ENCODE peak calls at places on chromosomes 7 and 10, in nine cellular contexts. G is HFF-Myc; Z is GM13977; O is CD8-positive, alpha-beta T cell; F is heart left ventricle; B is B cell; X is GM10248; S is left ventricle myocardium inferior; U is HFFc6. M is an unnamed sample.

GRCh38 chr10:33460461-33461294 is 126.2 kb upstream of the NRP1 start:
- DNase-seq in F (peak), S (peak), U (peak), B (no peak), Z (no peak), X (no peak), O (no peak), G (no peak), M (no peak)

GRCh38 chr7:43872401-43873165 is 3.3 kb upstream of the MRPS24 start:
- DNase-seq in U (peak), F (no peak), B (no peak), X (no peak), G (peak), S (no peak), Z (peak), O (no peak), M (no peak)

GRCh38 chr10:127736222-127736914 is 617 bp upstream of the FOXI2 start:
- DNase-seq in U (no peak), F (no peak), G (no peak), Z (no peak), O (no peak), B (no peak), S (no peak), X (no peak), M (no peak)

GRCh38 chr7:149770728-149771127 is 2.7 kb downstream of the ZNF467 start:
- DNase-seq in U (no peak), S (no peak), B (no peak), G (no peak), O (no peak), Z (no peak), X (no peak), F (no peak), M (no peak)

GRCh38 chr7:138127996-138128395 is 51.7 kb downstream of the AKR1D1 start:
- DNase-seq in X (no peak), S (no peak), F (no peak), U (no peak), B (no peak), O (no peak), Z (no peak), G (no peak), M (no peak)

GRCh38 chr10:109933984-109934565 is 10.8 kb upstream of the XPNPEP1 start:
- DNase-seq in U (no peak), X (no peak), G (no peak), B (no peak), S (no peak), F (no peak), O (peak), Z (no peak), M (no peak)

GRCh38 chr7:47816647-47817046 is 131.6 kb downstream of the PKD1L1 start:
- DNase-seq in G (no peak), U (peak), X (no peak), B (no peak), O (no peak), Z (no peak), S (no peak), F (no peak), M (no peak)

GRCh38 chr7:93799750-93800357 is 90.7 kb downstream of the TFPI2 start:
- DNase-seq in U (no peak), Z (peak), S (no peak), B (no peak), G (peak), F (no peak), X (peak), O (no peak), M (no peak)

GRCh38 chr7:117907058-117907633 is 33.9 kb upstream of the CTTNBP2 start:
- DNase-seq in B (no peak), O (no peak), U (no peak), S (no peak), G (no peak), X (no peak), F (no peak), Z (no peak), M (no peak)

GRCh38 chr7:625376-625971 is 101.0 kb upstream of the DNAAF5 start:
- DNase-seq in O (no peak), B (no peak), U (no peak), S (no peak), G (no peak), Z (no peak), F (no peak), X (no peak), M (no peak)

GRCh38 chr7:72098812-72099211 is 313.3 kb downstream of the CALN1 start:
- DNase-seq in Z (no peak), O (no peak), G (no peak), U (peak), F (no peak), S (no peak), X (no peak), B (no peak), M (no peak)

GRCh38 chr7:119925890-119926289 is 347.1 kb upstream of the KCND2 start:
- DNase-seq in F (no peak), G (no peak), U (no peak), B (no peak), Z (no peak), X (no peak), O (no peak), S (no peak), M (no peak)

GRCh38 chr7:123863461-123863860 is 18.5 kb downstream of the HYAL4 start:
- DNase-seq in S (no peak), O (no peak), F (no peak), X (no peak), Z (no peak), G (no peak), U (no peak), B (no peak), M (no peak)

GRCh38 chr7:149725916-149726315 is 47.5 kb downstream of the ZNF467 start:
- DNase-seq in Z (no peak), F (no peak), X (no peak), B (no peak), S (no peak), O (no peak), G (no peak), U (no peak), M (no peak)

GRCh38 chr7:57867884-57868701 is 418.1 kb downstream of the ZNF716 start:
- DNase-seq in X (no peak), B (no peak), Z (no peak), U (no peak), G (no peak), S (peak), F (no peak), O (no peak), M (no peak)

GRCh38 chr10:33306126-33306525 is 28.3 kb downstream of the NRP1 start:
- DNase-seq in G (no peak), B (no peak), Z (no peak), X (no peak), U (no peak), F (no peak), S (no peak), O (no peak), M (no peak)

GRCh38 chr7:108461855-108462254 is 5.6 kb upstream of the NRCAM start:
- DNase-seq in G (no peak), X (no peak), S (no peak), B (no peak), F (no peak), U (no peak), O (no peak), Z (no peak), M (no peak)

GRCh38 chr7:134737561-134738353 is 41.7 kb upstream of the CALD1 start:
- DNase-seq in Z (peak), X (no peak), O (no peak), B (no peak), S (no peak), U (peak), G (no peak), F (no peak), M (peak)

GRCh38 chr10:104045151-104046089 is 40.3 kb downstream of the COL17A1 start:
- DNase-seq in O (no peak), B (no peak), G (peak), S (no peak), Z (peak), X (peak), U (peak), F (no peak), M (no peak)

GRCh38 chr10:28249512-28249911 is 53.4 kb downstream of the MPP7 start:
- DNase-seq in Z (no peak), O (no peak), F (no peak), X (no peak), G (no peak), U (no peak), B (no peak), S (no peak), M (no peak)

GRCh38 chr10:112562803-112563663 is 116.0 kb downstream of the VTI1A start:
- DNase-seq in F (no peak), O (no peak), X (no peak), S (no peak), G (no peak), U (no peak), B (no peak), Z (no peak), M (no peak)

GRCh38 chr10:124342136-124342820 is 76.4 kb downstream of the OAT start:
- DNase-seq in Z (no peak), X (no peak), B (no peak), S (no peak), U (no peak), G (no peak), O (no peak), F (no peak), M (no peak)

GRCh38 chr10:70622981-70623844 is 20.7 kb upstream of the PRF1 start:
- DNase-seq in Z (no peak), F (no peak), X (no peak), G (no peak), O (no peak), U (no peak), S (no peak), B (no peak), M (no peak)

GRCh38 chr10:124387078-124387874 is 31.4 kb downstream of the OAT start:
- DNase-seq in B (no peak), U (no peak), G (no peak), S (no peak), X (no peak), F (no peak), O (no peak), Z (no peak), M (no peak)

GRCh38 chr7:159144756-159145543 is at the start of gene VIPR2:
- DNase-seq in B (no peak), Z (no peak), F (peak), U (no peak), O (peak), G (no peak), X (no peak), S (peak), M (no peak)

GRCh38 chr10:3741688-3742461 is 43.1 kb downstream of the KLF6 start:
- DNase-seq in S (no peak), X (no peak), Z (no peak), F (no peak), G (no peak), U (no peak), B (no peak), O (no peak), M (no peak)

GRCh38 chr7:95715274-95715673 is 57.1 kb upstream of the DYNC1I1 start:
- DNase-seq in Z (peak), G (no peak), O (no peak), U (no peak), S (no peak), X (peak), F (no peak), B (peak), M (no peak)

GRCh38 chr7:95716357-95717122 is 55.8 kb upstream of the DYNC1I1 start:
- DNase-seq in U (no peak), B (no peak), F (no peak), O (no peak), Z (no peak), X (no peak), G (no peak), S (no peak), M (no peak)

GRCh38 chr7:95723583-95724180 is 48.7 kb upstream of the DYNC1I1 start:
- DNase-seq in X (peak), F (no peak), G (no peak), S (no peak), O (no peak), U (peak), Z (peak), B (no peak), M (no peak)

GRCh38 chr7:95718556-95719410 is 53.6 kb upstream of the DYNC1I1 start:
- DNase-seq in Z (no peak), S (no peak), F (no peak), G (no peak), X (no peak), O (no peak), U (no peak), B (no peak), M (no peak)
- TF ChIP-seq CTCF in Z (peak), S (peak), F (peak), G (no peak), X (peak), O (no peak), U (peak), B (no peak), M (peak)

GRCh38 chr7:114659409-114659808 is 244.8 kb downstream of the FOXP2 start:
- DNase-seq in G (no peak), S (no peak), U (no peak), F (no peak), X (no peak), Z (no peak), B (no peak), O (no peak), M (no peak)

GRCh38 chr7:114658188-114658587 is 243.6 kb downstream of the FOXP2 start:
- DNase-seq in B (no peak), X (no peak), G (no peak), Z (no peak), O (no peak), S (no peak), U (no peak), F (no peak), M (no peak)

GRCh38 chr7:114660007-114660406 is 245.4 kb downstream of the FOXP2 start:
- DNase-seq in Z (no peak), S (no peak), B (no peak), F (no peak), X (no peak), G (no peak), U (no peak), O (no peak), M (no peak)

GRCh38 chr7:114662002-114662677 is 247.5 kb downstream of the FOXP2 start:
- DNase-seq in X (no peak), G (no peak), S (no peak), Z (no peak), U (no peak), F (no peak), O (no peak), B (no peak), M (no peak)

GRCh38 chr7:114663502-114663901 is 248.9 kb downstream of the FOXP2 start:
- DNase-seq in S (no peak), O (no peak), F (no peak), X (no peak), U (peak), B (no peak), G (peak), Z (no peak), M (peak)
- TF ChIP-seq CTCF in S (peak), O (no peak), F (peak), X (peak), U (peak), B (no peak), G (peak), Z (peak), M (peak)

GRCh38 chr7:6589151-6589828 is 531 bp upstream of the INTS15 start:
- DNase-seq in S (no peak), X (no peak), U (no peak), Z (no peak), G (no peak), O (no peak), B (no peak), F (no peak), M (no peak)
- TF ChIP-seq CTCF in S (no peak), X (no peak), U (no peak), Z (no peak), G (no peak), O (no peak), B (no peak), F (no peak), M (no peak)

DNA sequence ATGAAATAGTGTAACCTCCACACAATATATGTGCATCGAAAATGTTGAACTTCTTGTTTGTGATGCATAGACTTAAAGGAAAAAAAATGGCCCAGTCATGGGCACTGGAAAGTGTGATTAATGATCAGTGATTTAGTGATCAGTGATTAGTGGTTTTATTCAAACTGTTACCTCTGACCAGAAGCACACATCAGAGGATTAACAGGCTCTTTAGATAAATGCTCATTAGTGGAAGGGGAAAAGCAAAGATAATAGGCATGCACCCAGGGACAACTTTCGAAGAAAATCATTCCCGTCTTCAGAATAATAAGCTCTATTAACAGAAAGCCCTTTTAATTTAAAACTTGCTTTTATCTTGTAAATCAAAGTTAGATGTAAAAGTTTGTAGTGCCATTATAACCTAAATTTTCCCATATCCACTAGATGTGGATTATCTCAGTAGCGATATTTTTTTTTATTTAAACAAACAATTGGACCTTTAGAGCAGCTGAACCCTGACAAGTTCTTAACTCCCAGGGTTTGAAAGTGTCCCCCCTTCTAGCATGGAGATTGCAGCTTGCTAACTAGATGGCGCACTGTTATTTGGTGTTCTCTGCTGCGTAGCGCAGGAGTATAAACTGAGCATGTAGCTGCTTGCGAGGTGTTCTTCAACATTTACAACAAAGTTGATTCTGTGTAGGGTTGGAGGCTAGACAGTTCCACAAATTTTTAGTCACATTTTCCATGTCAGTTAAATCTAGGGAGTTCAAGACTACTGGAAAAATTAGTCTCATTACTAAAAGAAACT is at the start of gene CREB5:
- DNase-seq in U (no peak), S (no peak), O (no peak), Z (peak), X (no peak), B (no peak), G (no peak), F (peak), M (no peak)
- TF ChIP-seq CTCF in U (no peak), S (peak), O (no peak), Z (peak), X (peak), B (no peak), G (no peak), F (peak), M (peak)